ENCODE peak calls at places on chromosomes 3 and 15, in six cellular contexts. N, Y, Q, M, P and A are unnamed samples.

GRCh38 chr3:28502555-28502954 is 153.9 kb upstream of the AZI2 start:
- DNase-seq in N (peak), P (no peak), Q (no peak), M (no peak), Y (peak), A (no peak)

GRCh38 chr3:124351430-124352142 is 359.7 kb upstream of the ROPN1 start:
- DNase-seq in N (peak), Y (peak), P (no peak), Q (peak), M (peak), A (peak)

GRCh38 chr3:141321109-141321497 is 47.2 kb upstream of the ZBTB38 start:
- DNase-seq in Y (no peak), M (no peak), P (no peak), Q (peak), N (no peak), A (no peak)

GRCh38 chr3:36147934-36148333 is 232.4 kb upstream of the STAC start:
- DNase-seq in M (peak), N (no peak), P (no peak), Q (no peak), Y (no peak), A (no peak)

GRCh38 chr3:134487406-134487805 is 1.5 kb downstream of the CEP63 start:
- DNase-seq in P (no peak), Q (no peak), N (no peak), Y (no peak), M (no peak), A (no peak)

GRCh38 chr3:13647314-13648059 is 98.6 kb downstream of the FBLN2 start:
- DNase-seq in Y (no peak), N (no peak), Q (peak), P (no peak), M (peak), A (no peak)

GRCh38 chr3:124292329-124292728 is 300.4 kb upstream of the ROPN1 start:
- DNase-seq in M (no peak), N (no peak), Y (no peak), P (no peak), Q (no peak), A (no peak)

GRCh38 chr3:118972974-118973373 is 61.7 kb downstream of the IGSF11 start:
- DNase-seq in N (no peak), Y (no peak), M (no peak), Q (no peak), P (no peak), A (no peak)

GRCh38 chr15:96356494-96357455 is 26.3 kb downstream of the NR2F2 start:
- DNase-seq in Q (peak), P (no peak), Y (peak), N (peak), M (peak), A (peak)

GRCh38 chr3:12301513-12301912 is 12.6 kb downstream of the PPARG start:
- DNase-seq in Q (no peak), M (no peak), N (no peak), P (no peak), Y (no peak), A (no peak)

GRCh38 chr3:72259755-72260589 is 475.0 kb upstream of the PROK2 start:
- DNase-seq in Q (no peak), N (no peak), Y (peak), P (no peak), M (no peak), A (no peak)

GRCh38 chr3:168162172-168162571 is 66.4 kb upstream of the GOLIM4 start:
- DNase-seq in Y (no peak), M (no peak), Q (peak), N (no peak), P (no peak), A (no peak)

GRCh38 chr15:57890351-57890750 is 175.2 kb downstream of the ALDH1A2 start:
- DNase-seq in N (no peak), Q (peak), Y (peak), M (peak), P (no peak), A (no peak)

GRCh38 chr15:59353994-59354951 is 18.4 kb downstream of the MYO1E start:
- DNase-seq in P (peak), M (no peak), Y (peak), N (peak), Q (no peak), A (no peak)

GRCh38 chr3:194872669-194872977 is 186.9 kb downstream of the FAM43A start:
- DNase-seq in M (peak), Q (peak), N (peak), Y (peak), P (no peak), A (no peak)

GRCh38 chr3:183924956-183925355 is 40.3 kb upstream of the PARL start:
- DNase-seq in Q (peak), P (no peak), Y (no peak), N (no peak), M (no peak), A (no peak)

GRCh38 chr3:98542623-98543022 is 10.8 kb downstream of the GPR15 start:
- DNase-seq in Y (no peak), M (no peak), Q (no peak), N (no peak), P (no peak), A (no peak)

GRCh38 chr3:135239485-135239884 is 444.4 kb downstream of the EPHB1 start:
- DNase-seq in Y (no peak), P (no peak), M (no peak), N (no peak), Q (no peak), A (no peak)

GRCh38 chr3:36653095-36653494 is 111.3 kb downstream of the DCLK3 start:
- DNase-seq in Q (peak), N (no peak), P (no peak), Y (no peak), M (no peak), A (no peak)

GRCh38 chr15:96849501-96849900 is 519.0 kb downstream of the NR2F2 start:
- DNase-seq in Q (peak), M (no peak), Y (no peak), P (no peak), N (no peak), A (no peak)

GRCh38 chr15:29268706-29269484 is 727 bp downstream of the NSMCE3 start:
- DNase-seq in Y (peak), Q (peak), N (peak), P (no peak), M (peak), A (peak)

GRCh38 chr3:102374863-102375637 is 59.8 kb upstream of the ZPLD1 start:
- DNase-seq in N (no peak), Q (no peak), P (no peak), Y (no peak), M (no peak), A (no peak)

GRCh38 chr3:163601426-163601825 is 1476.9 kb downstream of the SI start:
- DNase-seq in M (no peak), P (no peak), N (no peak), Q (no peak), Y (no peak), A (no peak)

GRCh38 chr3:74075213-74075612 is 450.5 kb upstream of the PDZRN3 start:
- DNase-seq in Q (no peak), P (no peak), N (no peak), M (no peak), Y (no peak), A (no peak)

GRCh38 chr15:93028632-93029612 is 60.1 kb downstream of the RGMA start:
- DNase-seq in N (no peak), M (peak), Q (peak), Y (no peak), P (no peak), A (no peak)

GRCh38 chr15:63052961-63053698 is 10.6 kb downstream of the TPM1 start:
- DNase-seq in Q (no peak), P (no peak), M (peak), Y (peak), N (no peak), A (no peak)

GRCh38 chr15:41933771-41934170 is 38.6 kb downstream of the EHD4 start:
- DNase-seq in N (peak), M (no peak), Q (peak), P (no peak), Y (no peak), A (no peak)

GRCh38 chr15:68386587-68387287 is 45.2 kb downstream of the ITGA11 start:
- DNase-seq in Y (no peak), Q (no peak), N (peak), P (no peak), M (no peak), A (no peak)

GRCh38 chr15:68387288-68388143 is 44.4 kb downstream of the ITGA11 start:
- DNase-seq in Y (no peak), Q (peak), P (no peak), N (peak), M (no peak), A (no peak)

GRCh38 chr15:68389041-68389930 is 42.7 kb downstream of the ITGA11 start:
- DNase-seq in M (no peak), Q (no peak), N (peak), P (no peak), Y (peak), A (no peak)

GRCh38 chr15:68391084-68391483 is 40.9 kb downstream of the ITGA11 start:
- DNase-seq in M (no peak), Q (no peak), Y (no peak), P (no peak), N (peak), A (no peak)

GRCh38 chr15:68389936-68390790 is 41.8 kb downstream of the ITGA11 start:
- DNase-seq in Y (peak), P (no peak), Q (peak), M (no peak), N (peak), A (no peak)
- H2BK120ac ChIP-seq in Y (no peak), P (no peak), Q (peak), M (peak), N (no peak), A (no peak)

GRCh38 chr3:69787436-69788168 is 48.3 kb downstream of the MITF start:
- DNase-seq in P (no peak), M (no peak), Y (peak), Q (peak), N (no peak), A (no peak)

GRCh38 chr3:69784854-69785523 is 45.7 kb downstream of the MITF start:
- DNase-seq in Y (no peak), M (peak), N (no peak), Q (peak), P (no peak), A (no peak)

GRCh38 chr3:69786854-69787253 is 47.6 kb downstream of the MITF start:
- DNase-seq in N (no peak), P (no peak), Q (no peak), M (no peak), Y (no peak), A (no peak)

GRCh38 chr3:69781593-69781992 is 42.3 kb downstream of the MITF start:
- DNase-seq in Y (no peak), N (no peak), P (no peak), Q (no peak), M (no peak), A (no peak)

DNA sequence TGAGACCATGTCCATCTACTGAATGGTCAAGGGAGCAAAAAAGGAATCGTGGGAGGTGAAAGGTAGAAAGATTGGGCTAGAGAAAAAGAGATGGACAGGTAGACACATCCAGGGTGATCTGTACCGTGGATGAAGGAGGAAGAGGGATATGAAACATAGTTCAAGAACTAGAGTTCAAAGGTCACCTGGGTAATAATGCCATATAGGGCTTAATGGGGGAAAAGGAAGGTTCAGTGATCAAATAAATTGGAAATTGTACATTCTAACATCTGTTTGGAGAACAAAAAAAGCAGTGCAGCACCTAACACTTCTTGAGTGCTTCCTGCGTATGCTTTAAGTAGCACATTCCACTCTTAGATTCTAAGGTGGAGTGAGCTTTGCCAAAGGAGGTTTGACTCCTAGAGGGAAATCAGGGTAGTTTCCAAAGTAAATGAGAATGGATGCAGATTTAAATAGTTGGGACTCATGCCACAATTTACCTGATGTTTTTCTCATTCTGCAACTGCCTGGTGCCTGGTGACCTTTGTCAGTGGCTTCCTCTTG is 46.6 kb downstream of the MITF start:
- DNase-seq in N (no peak), M (no peak), Q (no peak), P (no peak), Y (peak), A (no peak)
- H2BK120ac ChIP-seq in N (no peak), M (no peak), Q (peak), P (no peak), Y (no peak), A (no peak)

DNA sequence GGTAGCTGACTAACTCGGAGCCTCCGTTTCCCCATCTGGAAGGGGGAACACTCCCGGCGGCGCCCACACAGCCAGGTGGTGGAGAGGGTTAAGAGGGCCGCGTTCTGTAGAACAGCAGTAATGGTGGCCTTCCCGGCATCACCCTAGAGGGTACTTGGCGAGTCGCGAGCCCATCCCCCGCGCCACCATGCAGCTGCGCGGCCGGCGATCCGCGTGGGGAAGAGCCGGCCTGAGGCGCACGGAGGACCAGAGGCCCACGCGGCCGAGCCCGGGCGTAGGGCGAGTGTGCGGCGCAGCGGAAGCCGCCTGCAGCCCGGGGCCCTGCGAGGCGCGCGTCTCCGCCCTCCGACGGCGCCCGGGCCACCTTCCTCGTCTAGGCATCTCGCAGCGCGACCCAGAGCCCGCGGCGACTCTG is 455 bp downstream of the TKT start:
- DNase-seq in P (no peak), Q (no peak), N (no peak), Y (no peak), M (no peak), A (no peak)
- H2BK120ac ChIP-seq in P (no peak), Q (peak), N (no peak), Y (no peak), M (peak), A (no peak)

DNA sequence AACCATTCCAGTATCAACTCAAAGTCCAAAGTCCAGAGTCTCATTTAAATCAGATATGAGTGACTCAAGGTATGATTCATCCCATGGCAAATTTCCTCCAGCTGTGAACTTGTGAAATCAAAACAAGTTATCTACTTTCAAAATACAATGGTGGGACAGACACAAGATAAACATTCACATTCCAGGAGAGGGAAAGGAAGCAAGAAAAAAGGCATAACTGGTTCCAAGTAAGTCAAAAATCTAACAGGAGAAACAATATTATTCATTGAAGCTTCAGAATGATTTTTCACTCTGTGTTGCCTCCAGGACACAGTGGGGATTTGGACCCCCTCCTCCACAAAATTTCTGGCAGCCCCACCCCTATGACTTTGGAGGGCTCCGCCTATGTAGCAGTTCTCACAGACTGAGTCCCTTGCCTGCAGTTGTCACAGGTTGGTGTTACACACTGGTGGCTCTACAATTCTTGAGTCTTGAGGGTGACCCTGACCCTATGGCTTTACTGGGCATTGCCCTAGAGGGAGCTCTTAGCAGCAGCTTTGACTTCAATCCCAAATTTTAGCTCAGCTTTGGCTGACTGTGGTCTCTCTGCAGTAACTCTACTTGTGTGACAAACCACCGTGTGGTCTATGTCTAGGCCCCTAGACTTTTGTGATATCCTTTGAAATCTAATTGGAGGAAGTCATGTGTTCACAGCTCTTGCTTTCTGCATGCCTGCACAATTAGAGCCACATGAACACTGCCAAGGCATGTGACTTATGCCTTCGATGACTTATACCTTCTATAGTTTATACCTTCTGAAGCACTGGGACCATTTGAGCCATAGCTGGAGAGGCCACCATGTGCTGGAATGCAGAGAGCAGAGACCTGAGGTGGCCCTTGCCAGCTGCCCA is 644.2 kb downstream of the GRM7 start:
- DNase-seq in Q (no peak), N (no peak), M (peak), Y (peak), P (no peak), A (no peak)
- H2BK120ac ChIP-seq in Q (no peak), N (no peak), M (no peak), Y (no peak), P (no peak), A (no peak)

GRCh38 chr3:127003175-127003555 is 20.2 kb downstream of the PLXNA1 start:
- DNase-seq in Y (no peak), P (no peak), Q (no peak), N (no peak), M (no peak), A (no peak)
- H2BK120ac ChIP-seq in Y (no peak), P (no peak), Q (peak), N (no peak), M (no peak), A (peak)

GRCh38 chr15:67165653-67166260 is 88.7 kb downstream of the AAGAB start:
- DNase-seq in M (no peak), P (peak), Y (peak), Q (no peak), N (peak), A (no peak)

GRCh38 chr15:67166280-67167009 is 88.0 kb downstream of the AAGAB start:
- DNase-seq in N (no peak), M (no peak), Q (no peak), Y (no peak), P (no peak), A (no peak)

GRCh38 chr15:67164811-67165652 is 89.4 kb downstream of the AAGAB start:
- DNase-seq in N (peak), Q (peak), M (no peak), P (no peak), Y (peak), A (no peak)

GRCh38 chr15:67163180-67163579 is 91.3 kb downstream of the AAGAB start:
- DNase-seq in Y (no peak), N (no peak), P (no peak), M (no peak), Q (no peak), A (no peak)

GRCh38 chr15:67164401-67164791 is 90.1 kb downstream of the AAGAB start:
- DNase-seq in P (no peak), N (no peak), Q (no peak), M (no peak), Y (no peak), A (no peak)
- H2BK120ac ChIP-seq in P (no peak), N (no peak), Q (peak), M (no peak), Y (no peak), A (no peak)

GRCh38 chr3:41819200-41819599 is 142.7 kb downstream of the ULK4 start:
- DNase-seq in N (no peak), M (no peak), Q (no peak), P (no peak), Y (peak), A (no peak)
- H2BK120ac ChIP-seq in N (no peak), M (no peak), Q (no peak), P (no peak), Y (no peak), A (no peak)

GRCh38 chr15:79924379-79924778 is 27.6 kb upstream of the MTHFS start:
- DNase-seq in P (no peak), Y (no peak), M (no peak), N (no peak), Q (no peak), A (no peak)

GRCh38 chr15:79919749-79920511 is 23.1 kb upstream of the MTHFS start:
- DNase-seq in P (no peak), Q (no peak), Y (no peak), M (no peak), N (peak), A (no peak)

GRCh38 chr15:79923515-79924169 is 26.8 kb upstream of the MTHFS start:
- DNase-seq in M (peak), Q (peak), Y (peak), P (peak), N (peak), A (peak)

GRCh38 chr15:79922512-79923067 is 25.8 kb upstream of the MTHFS start:
- DNase-seq in M (no peak), Q (no peak), P (peak), Y (no peak), N (peak), A (no peak)

GRCh38 chr15:79923068-79923514 is 26.3 kb upstream of the MTHFS start:
- DNase-seq in Q (peak), P (peak), M (peak), N (no peak), Y (peak), A (peak)
- H2BK120ac ChIP-seq in Q (peak), P (no peak), M (peak), N (peak), Y (no peak), A (peak)

GRCh38 chr15:48559270-48559669 is 86.2 kb downstream of the FBN1 start:
- DNase-seq in M (no peak), P (no peak), Q (peak), N (no peak), Y (peak), A (peak)

GRCh38 chr15:48556159-48556897 is 89.2 kb downstream of the FBN1 start:
- DNase-seq in M (no peak), P (no peak), Y (no peak), Q (peak), N (no peak), A (no peak)

GRCh38 chr15:48555244-48555804 is 90.2 kb downstream of the FBN1 start:
- DNase-seq in Q (peak), N (no peak), Y (peak), M (no peak), P (no peak), A (no peak)

GRCh38 chr15:48560321-48561051 is 85.0 kb downstream of the FBN1 start:
- DNase-seq in Q (no peak), N (no peak), P (no peak), M (no peak), Y (no peak), A (no peak)

GRCh38 chr15:48557335-48557734 is 88.2 kb downstream of the FBN1 start:
- DNase-seq in N (no peak), Q (no peak), Y (no peak), M (no peak), P (no peak), A (no peak)
- H2BK120ac ChIP-seq in N (no peak), Q (peak), Y (no peak), M (no peak), P (no peak), A (no peak)